ENCODE peak calls at places on chromosomes 5 and 9, in nine cellular contexts. One of them, this sample, is unnamed.

GRCh38 chr5:777756-778161 is 6.8 kb downstream of the ZDHHC11B start:
- DNase-seq in naive thymus-derived CD8-positive, alpha-beta T cell: no peak
- DNase-seq in EH: no peak
- DNase-seq in Caco-2: no peak
- DNase-seq in activated T-helper 1 cell treated with anti-CD3 and anti-CD28 coated beads, Interleukin-2, amount 50 U/mL, for 16 hours: no peak
- DNase-seq in head of caudate nucleus: no peak
- DNase-seq in HCT116: no peak
- DNase-seq in ecto neural progenitor cell: peak
- DNase-seq in T47D: no peak
- DNase-seq in this sample: no peak

GRCh38 chr5:54825005-54825404 is 160.4 kb downstream of the ESM1 start:
- DNase-seq in activated T-helper 1 cell treated with anti-CD3 and anti-CD28 coated beads, Interleukin-2, amount 50 U/mL, for 16 hours: no peak
- DNase-seq in head of caudate nucleus: no peak
- DNase-seq in EH: peak
- DNase-seq in HCT116: no peak
- DNase-seq in ecto neural progenitor cell: no peak
- DNase-seq in T47D: no peak
- DNase-seq in Caco-2: no peak
- DNase-seq in naive thymus-derived CD8-positive, alpha-beta T cell: no peak
- DNase-seq in this sample: no peak

GRCh38 chr9:4508907-4509589 is 18.8 kb downstream of the SLC1A1 start:
- DNase-seq in naive thymus-derived CD8-positive, alpha-beta T cell: no peak
- DNase-seq in activated T-helper 1 cell treated with anti-CD3 and anti-CD28 coated beads, Interleukin-2, amount 50 U/mL, for 16 hours: no peak
- DNase-seq in head of caudate nucleus: peak
- DNase-seq in Caco-2: no peak
- DNase-seq in T47D: no peak
- DNase-seq in ecto neural progenitor cell: no peak
- DNase-seq in HCT116: no peak
- DNase-seq in EH: peak
- DNase-seq in this sample: no peak

GRCh38 chr5:137217599-137218200 is 281.4 kb downstream of the SPOCK1 start:
- DNase-seq in head of caudate nucleus: no peak
- DNase-seq in T47D: no peak
- DNase-seq in ecto neural progenitor cell: no peak
- DNase-seq in activated T-helper 1 cell treated with anti-CD3 and anti-CD28 coated beads, Interleukin-2, amount 50 U/mL, for 16 hours: no peak
- DNase-seq in EH: peak
- DNase-seq in Caco-2: no peak
- DNase-seq in naive thymus-derived CD8-positive, alpha-beta T cell: no peak
- DNase-seq in HCT116: no peak
- DNase-seq in this sample: no peak

GRCh38 chr5:150488519-150489357 is 19.2 kb upstream of the NDST1 start:
- DNase-seq in ecto neural progenitor cell: no peak
- DNase-seq in HCT116: no peak
- DNase-seq in Caco-2: no peak
- DNase-seq in activated T-helper 1 cell treated with anti-CD3 and anti-CD28 coated beads, Interleukin-2, amount 50 U/mL, for 16 hours: no peak
- DNase-seq in naive thymus-derived CD8-positive, alpha-beta T cell: no peak
- DNase-seq in head of caudate nucleus: peak
- DNase-seq in T47D: peak
- DNase-seq in EH: peak
- DNase-seq in this sample: no peak

GRCh38 chr5:137666109-137666850 is 69.6 kb downstream of the KLHL3 start:
- DNase-seq in head of caudate nucleus: no peak
- DNase-seq in EH: peak
- DNase-seq in activated T-helper 1 cell treated with anti-CD3 and anti-CD28 coated beads, Interleukin-2, amount 50 U/mL, for 16 hours: no peak
- DNase-seq in Caco-2: no peak
- DNase-seq in HCT116: no peak
- DNase-seq in T47D: no peak
- DNase-seq in ecto neural progenitor cell: no peak
- DNase-seq in naive thymus-derived CD8-positive, alpha-beta T cell: peak
- DNase-seq in this sample: no peak

GRCh38 chr5:142213077-142213476 is 104.5 kb downstream of the NDFIP1 start:
- DNase-seq in naive thymus-derived CD8-positive, alpha-beta T cell: no peak
- DNase-seq in EH: no peak
- DNase-seq in Caco-2: no peak
- DNase-seq in HCT116: no peak
- DNase-seq in activated T-helper 1 cell treated with anti-CD3 and anti-CD28 coated beads, Interleukin-2, amount 50 U/mL, for 16 hours: no peak
- DNase-seq in head of caudate nucleus: no peak
- DNase-seq in ecto neural progenitor cell: no peak
- DNase-seq in T47D: no peak
- DNase-seq in this sample: no peak

GRCh38 chr9:113899205-113899604 is 23.1 kb downstream of the ZNF618 start:
- DNase-seq in HCT116: no peak
- DNase-seq in activated T-helper 1 cell treated with anti-CD3 and anti-CD28 coated beads, Interleukin-2, amount 50 U/mL, for 16 hours: no peak
- DNase-seq in ecto neural progenitor cell: no peak
- DNase-seq in T47D: no peak
- DNase-seq in Caco-2: no peak
- DNase-seq in head of caudate nucleus: no peak
- DNase-seq in naive thymus-derived CD8-positive, alpha-beta T cell: no peak
- DNase-seq in EH: no peak
- DNase-seq in this sample: no peak

GRCh38 chr5:61907995-61908394 is 398.0 kb upstream of the KIF2A start:
- DNase-seq in HCT116: no peak
- DNase-seq in activated T-helper 1 cell treated with anti-CD3 and anti-CD28 coated beads, Interleukin-2, amount 50 U/mL, for 16 hours: no peak
- DNase-seq in EH: no peak
- DNase-seq in ecto neural progenitor cell: no peak
- DNase-seq in T47D: no peak
- DNase-seq in naive thymus-derived CD8-positive, alpha-beta T cell: no peak
- DNase-seq in head of caudate nucleus: no peak
- DNase-seq in Caco-2: no peak
- DNase-seq in this sample: no peak

GRCh38 chr5:154287136-154287535 is 96.6 kb downstream of the GALNT10 start:
- DNase-seq in Caco-2: peak
- DNase-seq in EH: peak
- DNase-seq in naive thymus-derived CD8-positive, alpha-beta T cell: no peak
- DNase-seq in ecto neural progenitor cell: peak
- DNase-seq in T47D: peak
- DNase-seq in head of caudate nucleus: no peak
- DNase-seq in HCT116: no peak
- DNase-seq in activated T-helper 1 cell treated with anti-CD3 and anti-CD28 coated beads, Interleukin-2, amount 50 U/mL, for 16 hours: no peak
- DNase-seq in this sample: no peak

GRCh38 chr5:84017704-84018240 is 297.1 kb upstream of the HAPLN1 start:
- DNase-seq in Caco-2: no peak
- DNase-seq in activated T-helper 1 cell treated with anti-CD3 and anti-CD28 coated beads, Interleukin-2, amount 50 U/mL, for 16 hours: no peak
- DNase-seq in head of caudate nucleus: no peak
- DNase-seq in HCT116: no peak
- DNase-seq in ecto neural progenitor cell: no peak
- DNase-seq in T47D: peak
- DNase-seq in EH: peak
- DNase-seq in naive thymus-derived CD8-positive, alpha-beta T cell: no peak
- DNase-seq in this sample: no peak